ENCODE peak calls at places on chromosomes 4 and X, in four cellular contexts. D is A549, R is Peyer's patch, I is endothelial cell of umbilical vein. A is an unnamed sample.
A peak's percentile ranks its signal among the peaks of the same experiment; 100 is the strongest.

GRCh38 chrX:8730812-8731578 is 942 bp downstream of the ANOS1 start:
- DNase-seq in R (no peak), I (no peak), D (no peak), A (no peak)

GRCh38 chr4:13243152-13243551 is 241.0 kb downstream of the RAB28 start:
- DNase-seq in R (no peak), D (no peak), I (no peak), A (no peak)

GRCh38 chrX:67574696-67575095 is 30.9 kb downstream of the AR start:
- DNase-seq in R (no peak), D (no peak), I (no peak), A (no peak)

GRCh38 chrX:37060999-37061398 is 52.8 kb downstream of the FAM47C start:
- DNase-seq in D (peak; percentile 35), R (no peak), I (peak; percentile 57), A (peak; percentile 7)

GRCh38 chr4:187017156-187017555 is 293.5 kb upstream of the FAT1 start:
- DNase-seq in D (no peak), I (no peak), R (no peak), A (no peak)

GRCh38 chr4:36285784-36286480 is 4.5 kb downstream of the DTHD1 start:
- DNase-seq in D (no peak), R (peak; percentile 35), I (no peak), A (no peak)

GRCh38 chrX:108264376-108264775 is 172.8 kb downstream of the ATG4A start:
- DNase-seq in D (no peak), R (no peak), I (no peak), A (no peak)

GRCh38 chrX:22056235-22056634 is 24.1 kb downstream of the PHEX start:
- DNase-seq in R (no peak), I (no peak), D (no peak), A (no peak)

GRCh38 chrX:110992611-110993010 is 103.4 kb upstream of the PAK3 start:
- DNase-seq in D (peak; percentile 21), R (no peak), I (no peak), A (peak; percentile 61)

GRCh38 chrX:120310861-120311631 is at the start of gene TMEM255A:
- DNase-seq in R (no peak), I (no peak), D (peak; percentile 15), A (no peak)

GRCh38 chrX:71144651-71145050 is at the start of gene NLGN3:
- DNase-seq in I (no peak), R (no peak), D (no peak), A (no peak)

GRCh38 chr4:170057851-170058250 is 31.7 kb upstream of the MFAP3L start:
- DNase-seq in D (no peak), I (no peak), R (no peak), A (no peak)

GRCh38 chr4:7059673-7060072 is 8.2 kb downstream of the GRPEL1 start:
- DNase-seq in D (no peak), I (no peak), R (no peak), A (no peak)

GRCh38 chr4:158193171-158193749 is 17.0 kb upstream of the TMEM144 start:
- DNase-seq in D (peak; percentile 28), I (peak; percentile 58), R (no peak), A (no peak)

GRCh38 chr4:6885953-6886557 is 23.6 kb upstream of the TBC1D14 start:
- DNase-seq in R (no peak), D (peak; percentile 31), I (peak; percentile 15), A (peak; percentile 57)

GRCh38 chr4:87068591-87069021 is 133.8 kb downstream of the AFF1 start:
- DNase-seq in D (no peak), R (no peak), I (no peak), A (peak; percentile 37)

GRCh38 chr4:39044947-39045734 is 12.9 kb upstream of the TMEM156 start:
- DNase-seq in R (peak; percentile 43), D (peak; percentile 38), I (peak; percentile 43), A (peak; percentile 32)
- TF ChIP-seq POLR2A in R (no peak), D (no peak), I (no peak), A (no peak)

DNA sequence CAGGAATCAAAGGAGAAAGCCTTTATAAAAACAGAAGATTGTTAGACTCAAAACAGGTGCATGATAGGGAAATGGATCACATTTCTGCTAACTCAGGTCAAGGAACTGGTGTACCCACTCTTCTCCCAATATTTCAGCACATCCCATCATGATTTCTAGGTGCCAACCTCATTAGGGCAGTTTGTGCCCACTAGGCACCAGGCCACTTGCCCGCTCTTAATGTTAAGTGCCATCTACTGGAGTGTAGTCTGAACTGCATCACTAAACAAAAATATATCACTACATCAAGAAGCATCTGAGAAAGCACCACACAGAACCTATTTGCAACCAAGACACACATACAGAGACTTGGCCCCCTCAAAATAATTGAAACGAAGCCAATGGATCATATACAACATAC is 140.4 kb upstream of the GRID2 start:
- DNase-seq in D (peak; percentile 5), I (peak; percentile 27), R (no peak), A (no peak)
- TF ChIP-seq CTCF in D (no peak), I (peak; percentile 31), R (peak; percentile 28), A (no peak)

DNA sequence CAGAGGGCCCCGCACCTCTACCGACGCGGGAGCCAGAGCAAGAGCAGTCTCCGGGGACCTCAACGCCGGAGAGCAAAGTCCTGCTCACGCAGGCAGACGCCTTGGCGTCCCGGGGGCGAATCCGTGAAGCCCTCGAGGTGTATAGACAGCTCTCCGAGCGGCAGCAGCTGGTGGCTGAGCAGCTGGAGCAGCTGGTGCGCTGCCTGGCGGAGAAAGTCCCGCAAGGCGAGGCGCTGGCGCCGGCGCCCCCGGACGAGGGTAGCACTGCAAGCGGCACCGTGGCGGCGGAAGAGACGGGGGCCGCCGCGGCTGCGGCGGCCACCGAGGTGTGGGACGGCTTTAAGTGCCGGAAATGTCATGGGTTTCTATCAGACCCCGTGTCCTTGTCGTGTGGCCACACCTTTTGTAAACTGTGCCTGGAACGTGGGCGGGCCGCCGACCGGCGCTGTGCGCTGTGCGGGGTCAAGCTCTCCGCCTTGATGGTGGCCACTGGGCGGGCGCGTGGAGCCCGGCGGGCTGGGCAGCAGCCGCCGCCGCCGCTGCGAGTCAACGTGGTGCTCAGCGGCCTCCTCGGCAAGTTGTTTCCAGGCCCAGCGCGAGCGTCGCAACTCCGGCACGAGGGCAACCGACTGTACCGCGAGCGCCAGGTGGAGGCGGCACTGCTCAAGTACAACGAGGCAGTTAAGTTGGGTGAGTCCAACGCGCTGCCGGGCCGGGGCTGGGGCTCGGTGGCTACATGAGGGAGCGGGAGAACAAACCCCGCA is 672 bp downstream of the LONRF3 start:
- DNase-seq in D (peak; percentile 66), I (peak; percentile 36), R (peak; percentile 21), A (peak; percentile 66)
- TF ChIP-seq POLR2A in D (no peak), I (no peak), R (no peak), A (no peak)

DNA sequence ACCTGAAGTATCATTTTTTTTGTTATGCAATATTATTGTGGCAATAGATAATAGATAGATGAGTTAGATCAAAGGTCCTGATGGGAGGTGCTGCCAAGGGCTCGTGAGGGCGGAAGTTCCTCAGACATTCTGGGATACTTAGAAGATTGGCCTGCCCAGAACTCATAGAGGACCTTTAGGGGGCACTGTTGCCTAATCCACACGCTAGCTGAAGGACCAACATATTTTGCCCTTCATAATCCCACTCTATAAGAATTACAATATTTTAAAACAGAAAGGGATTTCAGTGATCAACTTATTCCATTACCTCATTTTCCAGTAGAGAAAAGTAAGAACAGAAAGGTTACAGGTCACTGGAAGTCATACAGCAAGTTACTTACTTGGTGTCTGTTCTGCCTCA is 22.9 kb upstream of the COX7B2 start:
- DNase-seq in I (peak; percentile 35), R (no peak), D (peak; percentile 3), A (no peak)
- TF ChIP-seq CTCF in I (peak; percentile 47), R (peak; percentile 45), D (no peak), A (peak; percentile 22)

DNA sequence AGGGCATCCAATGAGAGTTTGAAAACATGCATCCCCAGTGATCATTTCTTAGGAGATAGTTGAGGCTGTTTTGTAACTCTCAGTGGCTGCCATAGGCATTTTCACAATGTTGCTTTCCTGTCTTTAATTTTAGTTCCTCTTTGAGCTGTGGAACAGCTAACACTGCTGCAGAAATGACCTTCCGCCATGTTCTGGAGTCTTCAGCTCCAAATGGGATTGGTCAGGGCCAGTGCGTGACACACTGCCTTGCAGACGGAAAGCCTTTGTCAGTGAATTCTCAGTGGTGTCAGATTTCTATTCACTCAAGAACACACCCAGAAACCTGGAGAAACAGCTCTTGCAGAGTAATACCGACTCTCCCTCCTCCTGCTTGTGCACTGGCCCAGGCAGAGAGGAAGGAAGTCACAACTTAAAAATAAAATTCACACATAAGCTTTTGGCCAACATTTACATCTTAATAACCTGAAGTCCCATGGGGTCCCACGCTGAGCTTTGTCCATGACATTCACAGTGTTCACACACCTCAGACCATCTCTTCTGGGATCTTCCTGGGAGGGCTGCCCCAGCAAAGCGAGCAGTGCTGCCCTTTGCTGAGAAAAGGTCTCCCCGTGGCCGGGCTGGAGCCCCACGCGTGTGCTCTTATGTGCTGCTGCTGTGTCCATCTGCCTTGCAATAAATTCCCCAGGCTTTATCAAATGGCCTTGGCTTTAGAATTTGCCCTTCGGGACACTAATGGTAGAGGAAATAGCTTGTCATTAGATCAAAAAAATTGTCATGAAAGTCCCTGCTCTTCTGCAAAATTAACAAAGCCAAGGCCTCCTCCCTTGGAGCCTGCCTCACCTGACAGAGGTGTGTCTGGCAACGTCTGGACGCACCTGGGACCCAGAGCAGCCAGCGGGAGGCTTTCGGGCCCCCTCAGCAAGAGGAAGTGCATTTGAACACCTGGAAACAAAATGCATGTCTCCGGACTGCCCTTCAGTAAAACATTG is 126.8 kb downstream of the IRF2 start:
- DNase-seq in D (peak; percentile 13), R (peak; percentile 56), I (peak; percentile 47), A (peak; percentile 67)
- TF ChIP-seq POLR2A in D (no peak), R (peak; percentile 52), I (no peak), A (peak; percentile 54)

DNA sequence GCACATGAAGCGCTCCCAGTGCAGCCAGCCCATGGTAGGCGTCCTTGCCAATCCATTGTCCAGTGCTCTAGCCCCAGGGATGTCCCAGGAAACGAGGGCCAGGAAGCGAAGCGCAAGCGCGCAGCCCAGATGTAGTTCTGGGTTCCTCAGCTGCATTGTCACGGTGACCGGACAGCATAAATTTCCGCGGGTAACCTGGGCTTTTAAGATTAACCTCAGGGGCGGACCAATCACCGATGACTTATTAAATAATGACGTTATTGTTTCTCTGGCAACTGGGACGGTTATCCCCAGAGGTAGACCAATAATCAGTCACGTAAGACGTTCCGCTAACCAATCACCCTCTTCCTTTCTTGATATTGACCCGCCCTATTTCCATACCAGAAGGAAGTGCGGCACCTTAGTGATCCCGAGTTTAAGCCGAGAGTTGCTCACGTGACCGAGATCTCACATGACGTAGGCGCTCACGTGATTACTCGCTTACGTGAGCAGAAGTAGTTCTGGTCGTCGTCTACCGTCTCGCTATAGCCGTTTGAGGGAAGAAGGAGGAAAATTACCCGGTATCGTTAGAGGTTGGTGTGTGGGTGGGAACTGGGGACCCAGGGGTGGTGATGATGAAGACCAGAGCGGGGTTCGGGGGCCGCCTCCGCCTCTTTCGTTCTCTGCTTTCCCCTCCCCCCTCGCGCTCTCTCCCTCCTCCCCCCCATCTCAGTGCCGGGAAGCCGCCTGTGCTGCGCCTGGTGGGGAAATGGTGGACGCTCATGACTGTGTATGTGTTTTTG is at the start of the genes GLA and HNRNPH2:
- DNase-seq in R (peak; percentile 92), D (peak; percentile 99), I (peak; percentile 98), A (peak; percentile 92)
- TF ChIP-seq CTCF in R (no peak), D (no peak), I (no peak), A (no peak)

GRCh38 chr4:40520533-40520932 is 109.1 kb downstream of the RBM47 start:
- DNase-seq in D (no peak), I (no peak), R (no peak), A (no peak)
- TF ChIP-seq POLR2A in D (no peak), I (no peak), R (no peak), A (no peak)

DNA sequence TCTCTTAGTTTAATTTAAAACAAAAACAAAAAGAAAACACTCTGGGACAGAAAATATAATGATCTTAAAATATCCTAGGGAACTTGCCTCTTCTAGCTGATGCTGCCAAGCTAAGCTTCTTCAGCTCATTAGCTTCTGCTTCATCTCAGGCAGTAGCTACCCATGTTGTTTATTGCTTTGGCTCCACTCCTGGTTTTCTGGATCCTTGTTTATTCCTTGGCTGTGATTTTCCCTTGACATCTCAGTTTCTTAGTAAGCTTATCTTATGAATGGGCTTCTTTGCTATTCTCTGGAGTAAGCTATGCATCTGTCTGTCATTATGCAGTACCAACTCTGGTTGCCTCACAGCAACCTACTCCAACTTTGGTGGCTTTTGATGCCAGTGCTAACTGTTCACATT is 5.1 kb upstream of the MTHFD2L start:
- DNase-seq in D (no peak), I (no peak), R (no peak), A (no peak)
- TF ChIP-seq CTCF in D (no peak), I (no peak), R (no peak), A (no peak)

A was measured in body of pancreas.